ENCODE peak calls at places on chromosomes 11 and 22, in seven cellular contexts. N is transverse colon, A is stomach, J is H1, X is suprapubic skin, Q is SK-N-SH, M is endothelial cell of umbilical vein. P is an unnamed sample.

GRCh38 chr11:95338430-95338991 is 107.5 kb upstream of the SESN3 start:
- DNase-seq in N (peak; percentile 34), Q (no peak), A (no peak), J (peak; percentile 55), X (peak; percentile 74), M (peak; percentile 62), P (peak; percentile 50)

GRCh38 chr11:120954381-120954780 is 69.5 kb upstream of the TBCEL start:
- DNase-seq in M (no peak), A (no peak), Q (no peak), X (no peak), N (no peak), J (no peak), P (no peak)

GRCh38 chr11:83235825-83236224 is 42.3 kb downstream of the ANKRD42 start:
- DNase-seq in N (no peak), Q (no peak), A (no peak), J (no peak), M (no peak), X (no peak), P (no peak)

GRCh38 chr11:118438314-118438931 is 2.1 kb downstream of the KMT2A start:
- DNase-seq in N (peak; percentile 48), M (peak; percentile 80), Q (peak; percentile 53), J (no peak), X (peak; percentile 65), A (no peak), P (peak; percentile 68)

GRCh38 chr22:30996462-30996861 is 27.4 kb downstream of the TUG1 start:
- DNase-seq in X (no peak), J (no peak), N (no peak), A (no peak), M (no peak), Q (no peak), P (no peak)

GRCh38 chr11:67486481-67487195 is 3.8 kb downstream of the AIP start:
- DNase-seq in A (no peak), N (peak; percentile 60), X (no peak), M (no peak), J (no peak), Q (no peak), P (no peak)

GRCh38 chr11:61272731-61273130 is 22.4 kb downstream of the VWCE start:
- DNase-seq in X (no peak), M (no peak), J (no peak), Q (no peak), A (no peak), N (no peak), P (no peak)

GRCh38 chr22:44369916-44370804 is 57.4 kb upstream of the SHISAL1 start:
- DNase-seq in X (peak; percentile 46), A (no peak), J (no peak), N (no peak), M (no peak), Q (peak; percentile 74), P (no peak)

GRCh38 chr11:122319842-122320555 is 204.0 kb upstream of the BLID start:
- DNase-seq in X (no peak), Q (no peak), M (no peak), N (no peak), A (no peak), J (no peak), P (no peak)

GRCh38 chr11:62544521-62545436 is 1.8 kb downstream of the AHNAK start:
- DNase-seq in X (peak; percentile 76), A (no peak), N (peak; percentile 68), M (peak; percentile 29), J (no peak), Q (no peak), P (no peak)

GRCh38 chr22:31036671-31037550 is 44.2 kb upstream of the SMTN start:
- DNase-seq in X (no peak), N (peak; percentile 34), J (no peak), A (no peak), Q (no peak), M (no peak), P (no peak)

GRCh38 chr22:22884010-22884887 is 3.4 kb upstream of the IGLL5 start:
- DNase-seq in A (peak; percentile 53), X (no peak), Q (peak; percentile 79), M (peak; percentile 52), N (peak; percentile 75), J (peak; percentile 78), P (no peak)

GRCh38 chr11:11580831-11581492 is 40.8 kb downstream of the GALNT18 start:
- DNase-seq in A (no peak), X (no peak), N (no peak), J (peak; percentile 32), Q (peak; percentile 62), M (no peak), P (peak; percentile 46)

GRCh38 chr11:134755535-134755934 is 343.5 kb upstream of the B3GAT1 start:
- DNase-seq in J (no peak), X (no peak), N (no peak), Q (no peak), A (no peak), M (no peak), P (no peak)

GRCh38 chr11:126918556-126918955 is 82.0 kb downstream of the KIRREL3 start:
- DNase-seq in M (no peak), Q (no peak), N (no peak), A (no peak), X (no peak), J (no peak), P (no peak)

GRCh38 chr22:39519681-39520053 is 695 bp upstream of the ATF4 start:
- DNase-seq in N (peak; percentile 69), A (peak; percentile 62), J (no peak), M (no peak), X (peak; percentile 83), Q (peak; percentile 60), P (peak; percentile 57)

GRCh38 chr11:126432065-126432461 is 76.6 kb downstream of the ST3GAL4 start:
- DNase-seq in M (no peak), J (no peak), Q (no peak), X (no peak), N (no peak), A (no peak), P (no peak)

GRCh38 chr11:104451193-104451592 is 287.2 kb upstream of the PDGFD start:
- DNase-seq in Q (no peak), J (no peak), M (no peak), X (no peak), A (no peak), N (no peak), P (no peak)

GRCh38 chr11:109034341-109034696 is 369.4 kb downstream of the DDX10 start:
- DNase-seq in Q (no peak), J (no peak), X (no peak), M (peak; percentile 78), N (no peak), A (no peak), P (no peak)
- TF ChIP-seq POLR2AphosphoS5 in Q (peak; percentile 35), J (no peak), X (no peak), M (peak; percentile 80), N (no peak), A (no peak), P (no peak)

GRCh38 chr11:63871962-63872832 is 33.3 kb downstream of the MARK2 start:
- DNase-seq in M (peak; percentile 81), X (peak; percentile 89), Q (peak; percentile 80), J (no peak), A (peak; percentile 87), N (peak; percentile 87), P (peak; percentile 92)
- TF ChIP-seq CTCF in M (peak; percentile 25), X (peak; percentile 44), Q (peak; percentile 53), J (peak; percentile 45), A (no peak), N (peak; percentile 34), P (peak; percentile 85)

GRCh38 chr22:49964493-49965290 is 4.1 kb downstream of the PIM3 start:
- DNase-seq in X (peak; percentile 71), Q (peak; percentile 10), J (peak; percentile 51), M (no peak), N (peak; percentile 17), A (peak; percentile 28), P (no peak)

GRCh38 chr22:49962751-49963646 is 2.4 kb downstream of the PIM3 start:
- DNase-seq in N (peak; percentile 25), J (no peak), X (peak; percentile 79), M (no peak), A (peak; percentile 30), Q (no peak), P (peak; percentile 22)

GRCh38 chr22:49963647-49964026 is 3.1 kb downstream of the PIM3 start:
- DNase-seq in X (no peak), Q (peak; percentile 10), M (no peak), N (peak; percentile 43), J (no peak), A (peak; percentile 75), P (peak; percentile 47)

GRCh38 chr22:49965291-49966040 is 4.9 kb downstream of the PIM3 start:
- DNase-seq in X (peak; percentile 67), M (no peak), N (peak; percentile 16), A (peak; percentile 31), Q (peak; percentile 19), J (peak; percentile 45), P (no peak)

GRCh38 chr22:49964136-49964492 is 3.5 kb downstream of the PIM3 start:
- DNase-seq in Q (peak; percentile 8), N (peak; percentile 9), M (no peak), A (peak; percentile 26), J (no peak), X (peak; percentile 74), P (no peak)
- H3K4me3 ChIP-seq in Q (no peak overlapping the region), N (no peak overlapping the region), M (no peak overlapping the region), A (peak overlapping the region; percentile 81), J (no peak overlapping the region), X (peak overlapping the region; percentile 97), P (peak overlapping the region; percentile 69)

GRCh38 chr11:74671520-74672196 is 59.6 kb downstream of the CHRDL2 start:
- DNase-seq in M (no peak), A (no peak), J (peak; percentile 35), N (no peak), X (no peak), Q (no peak), P (no peak)

GRCh38 chr11:74672332-74672955 is 58.8 kb downstream of the CHRDL2 start:
- DNase-seq in Q (no peak), M (no peak), X (no peak), A (no peak), N (no peak), J (no peak), P (no peak)

GRCh38 chr11:74675761-74676160 is 55.5 kb downstream of the CHRDL2 start:
- DNase-seq in X (no peak), N (no peak), M (no peak), Q (no peak), J (no peak), A (no peak), P (no peak)

GRCh38 chr11:74673956-74674355 is 57.3 kb downstream of the CHRDL2 start:
- DNase-seq in A (no peak), Q (no peak), J (no peak), M (no peak), N (no peak), X (no peak), P (no peak)

DNA sequence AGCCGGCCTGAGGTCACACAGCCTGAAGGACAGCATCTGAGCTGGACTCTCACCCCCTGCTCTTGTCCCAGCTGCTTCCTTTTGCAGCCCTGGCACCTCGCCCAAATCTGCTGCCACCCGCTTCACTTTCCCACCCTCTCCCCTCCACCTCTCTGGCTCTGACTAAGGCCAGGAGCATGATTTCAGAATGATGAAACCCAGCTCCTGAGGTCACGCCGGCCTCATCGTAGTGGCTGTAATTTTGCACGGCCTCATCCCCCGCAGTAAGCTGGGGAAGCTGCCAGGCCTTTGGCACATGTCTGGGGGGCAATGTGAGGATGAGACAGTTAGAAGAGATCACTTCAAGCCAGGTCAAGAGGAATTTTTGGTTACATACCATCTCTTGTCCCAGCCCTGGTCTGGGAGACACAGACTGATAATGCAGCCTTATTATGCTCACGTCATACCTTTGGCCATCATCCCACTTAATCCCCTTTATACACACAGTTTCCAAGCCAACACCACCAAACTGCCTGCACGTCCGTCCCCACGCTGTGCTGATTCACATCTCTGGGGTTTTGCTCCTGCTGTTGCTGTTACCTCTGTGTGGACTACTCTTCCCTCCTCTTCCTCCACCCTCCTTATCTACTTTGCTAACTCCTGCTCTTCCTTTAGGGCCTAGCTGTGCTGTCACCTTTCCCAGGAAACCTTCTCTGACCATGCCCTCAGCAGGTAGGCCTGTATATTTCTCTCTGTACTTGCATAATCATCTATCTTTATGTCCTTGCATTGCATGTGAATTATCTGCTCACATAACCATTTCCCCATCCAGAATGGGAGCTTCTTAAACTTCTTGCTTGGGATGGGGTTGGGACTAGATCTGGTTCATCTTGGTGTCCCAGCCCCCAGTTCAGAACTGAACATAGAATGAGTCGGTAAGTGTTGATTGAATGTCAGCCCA is 58.0 kb downstream of the CHRDL2 start:
- DNase-seq in X (no peak), Q (peak; percentile 77), A (peak; percentile 48), N (peak; percentile 59), J (peak; percentile 40), M (peak; percentile 15), P (no peak)
- TF ChIP-seq POLR2AphosphoS5 in X (no peak), Q (no peak), A (peak; percentile 32), N (peak; percentile 66), J (no peak), M (no peak), P (peak; percentile 30)